ENCODE peak calls at places on chromosomes 16 and 17, in six cellular contexts. E, A, T, Y, R and L are unnamed samples.

GRCh38 chr17:80214012-80214877 is 5.9 kb downstream of the SGSH start:
- DNase-seq in E (no peak), A (no peak), T (no peak), Y (no peak), R (no peak), L (no peak)

GRCh38 chr17:45339646-45340605 is 23.1 kb upstream of the MAP3K14 start:
- DNase-seq in E (no peak), A (no peak), T (no peak), Y (no peak), R (no peak), L (no peak)

GRCh38 chr17:29148257-29148789 is 31.9 kb downstream of the MYO18A start:
- DNase-seq in E (peak; percentile 32), A (no peak), T (no peak), Y (peak; percentile 34), R (no peak), L (no peak)

GRCh38 chr17:66945451-66945850 is 19.1 kb upstream of the CACNG4 start:
- DNase-seq in E (no peak), A (no peak), T (peak; percentile 35), Y (no peak), R (no peak), L (no peak)

GRCh38 chr17:69949931-69950330 is 125.1 kb upstream of the KCNJ16 start:
- DNase-seq in E (no peak), A (no peak), T (no peak), Y (no peak), R (no peak), L (no peak)

GRCh38 chr17:36034127-36034526 is 16.4 kb upstream of the CCL23 start:
- DNase-seq in E (peak; percentile 7), A (no peak), T (no peak), Y (no peak), R (no peak), L (no peak)

GRCh38 chr16:27999687-28000086 is 63.8 kb downstream of the GSG1L start:
- DNase-seq in E (no peak), A (peak; percentile 23), T (no peak), Y (no peak), R (no peak), L (peak; percentile 49)

GRCh38 chr16:70432800-70433455 is 6.0 kb downstream of the ST3GAL2 start:
- DNase-seq in E (peak; percentile 76), A (no peak), T (no peak), Y (no peak), R (no peak), L (peak; percentile 74)

GRCh38 chr17:3761061-3761917 is 37.6 kb downstream of the HASPIN start:
- DNase-seq in E (no peak), A (no peak), T (no peak), Y (no peak), R (no peak), L (no peak)

GRCh38 chr16:4327782-4328579 is 12.1 kb downstream of the GLIS2 start:
- DNase-seq in E (peak; percentile 56), A (peak; percentile 83), T (peak; percentile 73), Y (peak; percentile 95), R (peak; percentile 69), L (peak; percentile 84)

GRCh38 chr16:50600582-50601283 is 52.5 kb downstream of the NKD1 start:
- DNase-seq in E (no peak), A (no peak), T (no peak), Y (no peak), R (no peak), L (no peak)

GRCh38 chr16:59545666-59546065 is 811.5 kb upstream of the GOT2 start:
- DNase-seq in E (no peak), A (no peak), T (no peak), Y (no peak), R (no peak), L (no peak)

GRCh38 chr17:20281860-20282259 is 185.5 kb downstream of the LGALS9B start:
- DNase-seq in E (no peak), A (no peak), T (no peak), Y (no peak), R (no peak), L (no peak)

GRCh38 chr16:4415538-4416199 is 727 bp downstream of the CORO7 start:
- DNase-seq in E (peak; percentile 72), A (no peak), T (no peak), Y (peak; percentile 69), R (peak; percentile 46), L (peak; percentile 42)

GRCh38 chr16:6008656-6009055 is 911.1 kb upstream of the EEF2KMT start:
- DNase-seq in E (no peak), A (no peak), T (no peak), Y (no peak), R (no peak), L (no peak)

GRCh38 chr16:30065943-30066881 is 652 bp downstream of the ALDOA start:
- DNase-seq in E (no peak), A (no peak), T (no peak), Y (peak; percentile 54), R (no peak), L (peak; percentile 78)

GRCh38 chr16:48013476-48013875 is 142.3 kb downstream of the ABCC12 start:
- DNase-seq in E (no peak), A (no peak), T (peak; percentile 85), Y (no peak), R (no peak), L (peak; percentile 40)

GRCh38 chr16:67158637-67159600 is 790 bp downstream of the TRADD start:
- DNase-seq in E (peak; percentile 93), A (no peak), T (peak; percentile 70), Y (peak; percentile 62), R (no peak), L (peak; percentile 57)

GRCh38 chr17:34542700-34543336 is 36.6 kb upstream of the TMEM132E start:
- DNase-seq in E (peak; percentile 53), A (no peak), T (no peak), Y (peak; percentile 66), R (peak; percentile 8), L (peak; percentile 32)